ENCODE peak calls at places on chromosomes 11 and 22, in eight cellular contexts. One of them, this sample, is unnamed.

GRCh38 chr22:48979482-48979881 is 848.2 kb downstream of the BRD1 start:
- DNase-seq in stimulated activated CD4-positive, alpha-beta T cell treated with anti-CD3 and anti-CD28 coated beads, Interleukin-2, amount 100 ng/mL, for 24 hours: no peak
- DNase-seq in NCI-H69: peak; percentile 73
- DNase-seq in GM12865: no peak
- DNase-seq in fibroblast of mammary gland: peak; percentile 0
- DNase-seq in A549: peak; percentile 21
- DNase-seq in AG04450: no peak
- DNase-seq in heart left ventricle: no peak
- DNase-seq in this sample: peak; percentile 36

GRCh38 chr11:79510948-79511347 is 70.1 kb upstream of the TENM4 start:
- DNase-seq in A549: no peak
- DNase-seq in GM12865: no peak
- DNase-seq in stimulated activated CD4-positive, alpha-beta T cell treated with anti-CD3 and anti-CD28 coated beads, Interleukin-2, amount 100 ng/mL, for 24 hours: no peak
- DNase-seq in NCI-H69: no peak
- DNase-seq in heart left ventricle: no peak
- DNase-seq in fibroblast of mammary gland: no peak
- DNase-seq in AG04450: no peak
- DNase-seq in this sample: no peak

GRCh38 chr11:79220171-79220570 is 220.7 kb downstream of the TENM4 start:
- DNase-seq in GM12865: no peak
- DNase-seq in A549: no peak
- DNase-seq in AG04450: no peak
- DNase-seq in heart left ventricle: no peak
- DNase-seq in fibroblast of mammary gland: peak; percentile 36
- DNase-seq in stimulated activated CD4-positive, alpha-beta T cell treated with anti-CD3 and anti-CD28 coated beads, Interleukin-2, amount 100 ng/mL, for 24 hours: no peak
- DNase-seq in NCI-H69: no peak
- DNase-seq in this sample: no peak

GRCh38 chr11:128311742-128312719 is 275.3 kb downstream of the ETS1 start:
- DNase-seq in NCI-H69: no peak
- DNase-seq in heart left ventricle: no peak
- DNase-seq in AG04450: no peak
- DNase-seq in GM12865: peak; percentile 38
- DNase-seq in stimulated activated CD4-positive, alpha-beta T cell treated with anti-CD3 and anti-CD28 coated beads, Interleukin-2, amount 100 ng/mL, for 24 hours: no peak
- DNase-seq in A549: no peak
- DNase-seq in fibroblast of mammary gland: no peak
- DNase-seq in this sample: no peak

GRCh38 chr11:64996710-64997380 is at the start of gene BATF2:
- DNase-seq in GM12865: no peak
- DNase-seq in NCI-H69: peak; percentile 84
- DNase-seq in fibroblast of mammary gland: peak; percentile 60
- DNase-seq in heart left ventricle: peak; percentile 79
- DNase-seq in A549: peak; percentile 76
- DNase-seq in stimulated activated CD4-positive, alpha-beta T cell treated with anti-CD3 and anti-CD28 coated beads, Interleukin-2, amount 100 ng/mL, for 24 hours: no peak
- DNase-seq in AG04450: no peak
- DNase-seq in this sample: peak; percentile 51

GRCh38 chr11:94525933-94526332 is 13.7 kb downstream of the C11orf97 start:
- DNase-seq in fibroblast of mammary gland: peak; percentile 63
- DNase-seq in AG04450: no peak
- DNase-seq in GM12865: no peak
- DNase-seq in A549: no peak
- DNase-seq in NCI-H69: peak; percentile 68
- DNase-seq in heart left ventricle: peak; percentile 58
- DNase-seq in stimulated activated CD4-positive, alpha-beta T cell treated with anti-CD3 and anti-CD28 coated beads, Interleukin-2, amount 100 ng/mL, for 24 hours: no peak
- DNase-seq in this sample: no peak

GRCh38 chr22:33180371-33180770 is 122.2 kb upstream of the SYN3 start:
- DNase-seq in A549: no peak
- DNase-seq in AG04450: no peak
- DNase-seq in fibroblast of mammary gland: peak; percentile 16
- DNase-seq in heart left ventricle: no peak
- DNase-seq in GM12865: no peak
- DNase-seq in NCI-H69: peak; percentile 21
- DNase-seq in stimulated activated CD4-positive, alpha-beta T cell treated with anti-CD3 and anti-CD28 coated beads, Interleukin-2, amount 100 ng/mL, for 24 hours: no peak
- DNase-seq in this sample: peak; percentile 59

GRCh38 chr11:97502201-97502600 is 1112.4 kb downstream of the JRKL start:
- DNase-seq in stimulated activated CD4-positive, alpha-beta T cell treated with anti-CD3 and anti-CD28 coated beads, Interleukin-2, amount 100 ng/mL, for 24 hours: no peak
- DNase-seq in fibroblast of mammary gland: peak; percentile 0
- DNase-seq in GM12865: no peak
- DNase-seq in A549: no peak
- DNase-seq in AG04450: no peak
- DNase-seq in NCI-H69: no peak
- DNase-seq in heart left ventricle: no peak
- DNase-seq in this sample: no peak

GRCh38 chr11:15507592-15507991 is 392.9 kb downstream of the INSC start:
- DNase-seq in A549: peak; percentile 46
- DNase-seq in NCI-H69: peak; percentile 89
- DNase-seq in heart left ventricle: no peak
- DNase-seq in stimulated activated CD4-positive, alpha-beta T cell treated with anti-CD3 and anti-CD28 coated beads, Interleukin-2, amount 100 ng/mL, for 24 hours: no peak
- DNase-seq in AG04450: no peak
- DNase-seq in fibroblast of mammary gland: no peak
- DNase-seq in GM12865: peak; percentile 37
- DNase-seq in this sample: no peak

GRCh38 chr11:127844843-127845242 is 742.5 kb downstream of the ETS1 start:
- DNase-seq in GM12865: no peak
- DNase-seq in fibroblast of mammary gland: no peak
- DNase-seq in stimulated activated CD4-positive, alpha-beta T cell treated with anti-CD3 and anti-CD28 coated beads, Interleukin-2, amount 100 ng/mL, for 24 hours: no peak
- DNase-seq in heart left ventricle: no peak
- DNase-seq in A549: no peak
- DNase-seq in NCI-H69: peak; percentile 44
- DNase-seq in AG04450: no peak
- DNase-seq in this sample: no peak

GRCh38 chr11:120391297-120391696 is 55.1 kb downstream of the ARHGEF12 start:
- DNase-seq in A549: no peak
- DNase-seq in heart left ventricle: no peak
- DNase-seq in stimulated activated CD4-positive, alpha-beta T cell treated with anti-CD3 and anti-CD28 coated beads, Interleukin-2, amount 100 ng/mL, for 24 hours: no peak
- DNase-seq in AG04450: no peak
- DNase-seq in fibroblast of mammary gland: no peak
- DNase-seq in GM12865: no peak
- DNase-seq in NCI-H69: no peak
- DNase-seq in this sample: no peak

GRCh38 chr11:133021503-133021902 is 510.8 kb downstream of the OPCML start:
- DNase-seq in A549: no peak
- DNase-seq in stimulated activated CD4-positive, alpha-beta T cell treated with anti-CD3 and anti-CD28 coated beads, Interleukin-2, amount 100 ng/mL, for 24 hours: no peak
- DNase-seq in fibroblast of mammary gland: no peak
- DNase-seq in GM12865: no peak
- DNase-seq in AG04450: no peak
- DNase-seq in heart left ventricle: no peak
- DNase-seq in NCI-H69: no peak
- DNase-seq in this sample: no peak

GRCh38 chr11:61151545-61152252 is 9.5 kb downstream of the VPS37C start:
- DNase-seq in heart left ventricle: no peak
- DNase-seq in NCI-H69: no peak
- DNase-seq in AG04450: no peak
- DNase-seq in fibroblast of mammary gland: no peak
- DNase-seq in GM12865: no peak
- DNase-seq in stimulated activated CD4-positive, alpha-beta T cell treated with anti-CD3 and anti-CD28 coated beads, Interleukin-2, amount 100 ng/mL, for 24 hours: no peak
- DNase-seq in A549: no peak
- DNase-seq in this sample: no peak

GRCh38 chr22:46462726-46463371 is 74.6 kb downstream of the CELSR1 start:
- DNase-seq in AG04450: no peak
- DNase-seq in A549: peak; percentile 66
- DNase-seq in GM12865: no peak
- DNase-seq in stimulated activated CD4-positive, alpha-beta T cell treated with anti-CD3 and anti-CD28 coated beads, Interleukin-2, amount 100 ng/mL, for 24 hours: no peak
- DNase-seq in fibroblast of mammary gland: peak; percentile 85
- DNase-seq in NCI-H69: peak; percentile 84
- DNase-seq in heart left ventricle: no peak
- DNase-seq in this sample: no peak

GRCh38 chr11:22449441-22449840 is 111.3 kb downstream of the SLC17A6 start:
- DNase-seq in heart left ventricle: no peak
- DNase-seq in AG04450: no peak
- DNase-seq in fibroblast of mammary gland: no peak
- DNase-seq in stimulated activated CD4-positive, alpha-beta T cell treated with anti-CD3 and anti-CD28 coated beads, Interleukin-2, amount 100 ng/mL, for 24 hours: no peak
- DNase-seq in A549: no peak
- DNase-seq in GM12865: no peak
- DNase-seq in NCI-H69: no peak
- DNase-seq in this sample: no peak

GRCh38 chr11:118295199-118295598 is 9.3 kb upstream of the CD3E start:
- DNase-seq in stimulated activated CD4-positive, alpha-beta T cell treated with anti-CD3 and anti-CD28 coated beads, Interleukin-2, amount 100 ng/mL, for 24 hours: no peak
- DNase-seq in AG04450: no peak
- DNase-seq in A549: no peak
- DNase-seq in fibroblast of mammary gland: no peak
- DNase-seq in GM12865: no peak
- DNase-seq in heart left ventricle: no peak
- DNase-seq in NCI-H69: no peak
- DNase-seq in this sample: no peak

GRCh38 chr11:104073950-104074349 is 37.5 kb downstream of the DDI1 start:
- DNase-seq in GM12865: peak; percentile 45
- DNase-seq in AG04450: no peak
- DNase-seq in heart left ventricle: peak; percentile 29
- DNase-seq in A549: peak; percentile 40
- DNase-seq in NCI-H69: peak; percentile 17
- DNase-seq in fibroblast of mammary gland: peak; percentile 64
- DNase-seq in stimulated activated CD4-positive, alpha-beta T cell treated with anti-CD3 and anti-CD28 coated beads, Interleukin-2, amount 100 ng/mL, for 24 hours: no peak
- DNase-seq in this sample: no peak

GRCh38 chr22:49613108-49613507 is 214.6 kb downstream of the BRD1 start:
- DNase-seq in GM12865: no peak
- DNase-seq in heart left ventricle: no peak
- DNase-seq in AG04450: no peak
- DNase-seq in NCI-H69: no peak
- DNase-seq in stimulated activated CD4-positive, alpha-beta T cell treated with anti-CD3 and anti-CD28 coated beads, Interleukin-2, amount 100 ng/mL, for 24 hours: no peak
- DNase-seq in fibroblast of mammary gland: no peak
- DNase-seq in A549: no peak
- DNase-seq in this sample: no peak

GRCh38 chr11:14927146-14927545 is 35.1 kb upstream of the CYP2R1 start:
- DNase-seq in GM12865: no peak
- DNase-seq in fibroblast of mammary gland: peak; percentile 41
- DNase-seq in AG04450: no peak
- DNase-seq in NCI-H69: no peak
- DNase-seq in stimulated activated CD4-positive, alpha-beta T cell treated with anti-CD3 and anti-CD28 coated beads, Interleukin-2, amount 100 ng/mL, for 24 hours: no peak
- DNase-seq in heart left ventricle: no peak
- DNase-seq in A549: no peak
- DNase-seq in this sample: no peak

GRCh38 chr11:83908457-83908856 is 622.3 kb upstream of the CCDC90B start:
- DNase-seq in AG04450: no peak
- DNase-seq in GM12865: no peak
- DNase-seq in fibroblast of mammary gland: no peak
- DNase-seq in A549: no peak
- DNase-seq in stimulated activated CD4-positive, alpha-beta T cell treated with anti-CD3 and anti-CD28 coated beads, Interleukin-2, amount 100 ng/mL, for 24 hours: no peak
- DNase-seq in heart left ventricle: no peak
- DNase-seq in NCI-H69: no peak
- DNase-seq in this sample: no peak

GRCh38 chr11:17012712-17013547 is 1.3 kb downstream of the PLEKHA7 start:
- DNase-seq in heart left ventricle: peak; percentile 53
- DNase-seq in GM12865: no peak
- DNase-seq in A549: peak; percentile 91
- DNase-seq in stimulated activated CD4-positive, alpha-beta T cell treated with anti-CD3 and anti-CD28 coated beads, Interleukin-2, amount 100 ng/mL, for 24 hours: peak; percentile 3
- DNase-seq in NCI-H69: peak; percentile 69
- DNase-seq in fibroblast of mammary gland: peak; percentile 93
- DNase-seq in AG04450: no peak
- DNase-seq in this sample: peak; percentile 5

GRCh38 chr11:46119352-46120216 is 1.7 kb downstream of the PHF21A start:
- DNase-seq in GM12865: peak; percentile 83
- DNase-seq in A549: peak; percentile 80
- DNase-seq in AG04450: no peak
- DNase-seq in fibroblast of mammary gland: peak; percentile 71
- DNase-seq in stimulated activated CD4-positive, alpha-beta T cell treated with anti-CD3 and anti-CD28 coated beads, Interleukin-2, amount 100 ng/mL, for 24 hours: peak; percentile 53
- DNase-seq in NCI-H69: peak; percentile 80
- DNase-seq in heart left ventricle: peak; percentile 46
- DNase-seq in this sample: peak; percentile 63

GRCh38 chr11:19878520-19878919 is 165.9 kb downstream of the NAV2 start:
- DNase-seq in AG04450: no peak
- DNase-seq in stimulated activated CD4-positive, alpha-beta T cell treated with anti-CD3 and anti-CD28 coated beads, Interleukin-2, amount 100 ng/mL, for 24 hours: no peak
- DNase-seq in A549: no peak
- DNase-seq in GM12865: no peak
- DNase-seq in fibroblast of mammary gland: no peak
- DNase-seq in heart left ventricle: no peak
- DNase-seq in NCI-H69: no peak
- DNase-seq in this sample: no peak

GRCh38 chr22:49689255-49689770 is 138.4 kb downstream of the BRD1 start:
- DNase-seq in stimulated activated CD4-positive, alpha-beta T cell treated with anti-CD3 and anti-CD28 coated beads, Interleukin-2, amount 100 ng/mL, for 24 hours: no peak
- DNase-seq in NCI-H69: no peak
- DNase-seq in GM12865: no peak
- DNase-seq in fibroblast of mammary gland: no peak
- DNase-seq in AG04450: no peak
- DNase-seq in heart left ventricle: no peak
- DNase-seq in A549: no peak
- DNase-seq in this sample: no peak

GRCh38 chr22:19879996-19880785 is 25.5 kb upstream of the GNB1L start:
- DNase-seq in heart left ventricle: no peak
- DNase-seq in stimulated activated CD4-positive, alpha-beta T cell treated with anti-CD3 and anti-CD28 coated beads, Interleukin-2, amount 100 ng/mL, for 24 hours: no peak
- DNase-seq in NCI-H69: no peak
- DNase-seq in AG04450: no peak
- DNase-seq in GM12865: no peak
- DNase-seq in fibroblast of mammary gland: no peak
- DNase-seq in A549: no peak
- DNase-seq in this sample: no peak

GRCh38 chr11:115084191-115084590 is 405.9 kb downstream of the NXPE2 start:
- DNase-seq in fibroblast of mammary gland: no peak
- DNase-seq in GM12865: no peak
- DNase-seq in A549: no peak
- DNase-seq in stimulated activated CD4-positive, alpha-beta T cell treated with anti-CD3 and anti-CD28 coated beads, Interleukin-2, amount 100 ng/mL, for 24 hours: no peak
- DNase-seq in heart left ventricle: no peak
- DNase-seq in AG04450: no peak
- DNase-seq in NCI-H69: peak; percentile 84
- DNase-seq in this sample: no peak

GRCh38 chr11:2778630-2779498 is 79.1 kb upstream of the KCNQ1OT1 start:
- DNase-seq in AG04450: peak; percentile 24
- DNase-seq in GM12865: peak; percentile 80
- DNase-seq in fibroblast of mammary gland: no peak
- DNase-seq in NCI-H69: peak; percentile 93
- DNase-seq in A549: peak; percentile 26
- DNase-seq in stimulated activated CD4-positive, alpha-beta T cell treated with anti-CD3 and anti-CD28 coated beads, Interleukin-2, amount 100 ng/mL, for 24 hours: no peak
- DNase-seq in heart left ventricle: peak; percentile 94
- DNase-seq in this sample: peak; percentile 93

GRCh38 chr11:68764746-68765145 is 13.4 kb upstream of the TESMIN start:
- DNase-seq in GM12865: no peak
- DNase-seq in A549: no peak
- DNase-seq in NCI-H69: no peak
- DNase-seq in AG04450: no peak
- DNase-seq in fibroblast of mammary gland: no peak
- DNase-seq in stimulated activated CD4-positive, alpha-beta T cell treated with anti-CD3 and anti-CD28 coated beads, Interleukin-2, amount 100 ng/mL, for 24 hours: no peak
- DNase-seq in heart left ventricle: no peak
- DNase-seq in this sample: no peak

GRCh38 chr11:96204721-96205459 is 138.1 kb downstream of the MAML2 start:
- DNase-seq in NCI-H69: peak; percentile 91
- DNase-seq in fibroblast of mammary gland: no peak
- DNase-seq in stimulated activated CD4-positive, alpha-beta T cell treated with anti-CD3 and anti-CD28 coated beads, Interleukin-2, amount 100 ng/mL, for 24 hours: no peak
- DNase-seq in GM12865: no peak
- DNase-seq in heart left ventricle: no peak
- DNase-seq in AG04450: no peak
- DNase-seq in A549: no peak
- DNase-seq in this sample: peak; percentile 80

GRCh38 chr11:123261345-123262106 is 66.5 kb upstream of the CLMP start:
- DNase-seq in GM12865: peak; percentile 74
- DNase-seq in stimulated activated CD4-positive, alpha-beta T cell treated with anti-CD3 and anti-CD28 coated beads, Interleukin-2, amount 100 ng/mL, for 24 hours: peak; percentile 83
- DNase-seq in AG04450: no peak
- DNase-seq in fibroblast of mammary gland: peak; percentile 73
- DNase-seq in A549: peak; percentile 73
- DNase-seq in NCI-H69: peak; percentile 90
- DNase-seq in heart left ventricle: peak; percentile 72
- DNase-seq in this sample: peak; percentile 94

GRCh38 chr11:117305145-117305544 is 10.9 kb downstream of the BACE1 start:
- DNase-seq in heart left ventricle: no peak
- DNase-seq in fibroblast of mammary gland: no peak
- DNase-seq in GM12865: no peak
- DNase-seq in AG04450: no peak
- DNase-seq in NCI-H69: no peak
- DNase-seq in A549: no peak
- DNase-seq in stimulated activated CD4-positive, alpha-beta T cell treated with anti-CD3 and anti-CD28 coated beads, Interleukin-2, amount 100 ng/mL, for 24 hours: no peak
- DNase-seq in this sample: no peak

GRCh38 chr11:12270215-12270797 is 107.1 kb upstream of the PARVA start:
- DNase-seq in A549: no peak
- DNase-seq in GM12865: no peak
- DNase-seq in fibroblast of mammary gland: no peak
- DNase-seq in NCI-H69: peak; percentile 13
- DNase-seq in AG04450: no peak
- DNase-seq in heart left ventricle: no peak
- DNase-seq in stimulated activated CD4-positive, alpha-beta T cell treated with anti-CD3 and anti-CD28 coated beads, Interleukin-2, amount 100 ng/mL, for 24 hours: no peak
- DNase-seq in this sample: no peak

GRCh38 chr11:68870470-68870869 is 28.8 kb upstream of the CPT1A start:
- DNase-seq in AG04450: no peak
- DNase-seq in NCI-H69: no peak
- DNase-seq in heart left ventricle: no peak
- DNase-seq in fibroblast of mammary gland: peak; percentile 23
- DNase-seq in GM12865: no peak
- DNase-seq in stimulated activated CD4-positive, alpha-beta T cell treated with anti-CD3 and anti-CD28 coated beads, Interleukin-2, amount 100 ng/mL, for 24 hours: no peak
- DNase-seq in A549: no peak
- DNase-seq in this sample: no peak